ENCODE peak calls at places on chromosome 4, in six cellular contexts. W is ovary; C is kidney; Q is brain microvascular endothelial cell; I is lower leg skin; S is CD4-positive, CD25-positive, alpha-beta regulatory T cell. J is an unnamed sample.
A peak's percentile ranks its signal among the peaks of the same experiment; 100 is the strongest.

GRCh38 chr4:151675366-151676060 is 85.3 kb downstream of the GATB start:
- DNase-seq in W (peak; percentile 52), C (no peak), Q (no peak), I (no peak), S (no peak), J (no peak)

GRCh38 chr4:158771776-158772175 is 3.0 kb downstream of the FNIP2 start:
- DNase-seq in W (no peak), C (no peak), Q (no peak), I (no peak), S (no peak), J (no peak)

GRCh38 chr4:82984459-82984858 is 26.2 kb downstream of the LIN54 start:
- DNase-seq in W (no peak), C (no peak), Q (peak; percentile 81), I (no peak), S (no peak), J (peak; percentile 13)

GRCh38 chr4:185061610-185062009 is 43.3 kb downstream of the HELT start:
- DNase-seq in W (no peak), C (no peak), Q (no peak), I (no peak), S (no peak), J (no peak)

GRCh38 chr4:103400405-103400804 is 202.3 kb upstream of the CENPE start:
- DNase-seq in W (no peak), C (no peak), Q (peak; percentile 70), I (no peak), S (no peak), J (peak; percentile 5)

GRCh38 chr4:123830920-123831319 is 434.3 kb downstream of the SPRY1 start:
- DNase-seq in W (no peak), C (no peak), Q (no peak), I (no peak), S (no peak), J (no peak)

GRCh38 chr4:40502936-40503335 is 126.7 kb downstream of the RBM47 start:
- DNase-seq in W (no peak), C (no peak), Q (no peak), I (no peak), S (no peak), J (no peak)

GRCh38 chr4:54050214-54050904 is 14.0 kb downstream of the CHIC2 start:
- DNase-seq in W (no peak), C (no peak), Q (no peak), I (no peak), S (no peak), J (no peak)

GRCh38 chr4:85756938-85757337 is 282.0 kb downstream of the ARHGAP24 start:
- DNase-seq in W (no peak), C (no peak), Q (peak; percentile 48), I (no peak), S (no peak), J (no peak)

GRCh38 chr4:107718351-107718965 is 1.6 kb downstream of the PAPSS1 start:
- DNase-seq in W (no peak), C (no peak), Q (no peak), I (no peak), S (no peak), J (no peak)

GRCh38 chr4:158729716-158730559 is 6.7 kb upstream of the PPID start:
- DNase-seq in W (peak; percentile 52), C (no peak), Q (peak; percentile 77), I (peak; percentile 63), S (peak; percentile 41), J (peak; percentile 24)

GRCh38 chr4:4455199-4455865 is 68.4 kb downstream of the NSG1 start:
- DNase-seq in W (no peak), C (no peak), Q (no peak), I (no peak), S (no peak), J (no peak)

GRCh38 chr4:84932462-84932861 is 34.0 kb downstream of the WDFY3 start:
- DNase-seq in W (no peak), C (no peak), Q (no peak), I (no peak), S (no peak), J (no peak)

GRCh38 chr4:88320780-88321373 is 36.5 kb upstream of the PPM1K start:
- DNase-seq in W (no peak), C (no peak), Q (peak; percentile 33), I (no peak), S (peak; percentile 17), J (no peak)

DNA sequence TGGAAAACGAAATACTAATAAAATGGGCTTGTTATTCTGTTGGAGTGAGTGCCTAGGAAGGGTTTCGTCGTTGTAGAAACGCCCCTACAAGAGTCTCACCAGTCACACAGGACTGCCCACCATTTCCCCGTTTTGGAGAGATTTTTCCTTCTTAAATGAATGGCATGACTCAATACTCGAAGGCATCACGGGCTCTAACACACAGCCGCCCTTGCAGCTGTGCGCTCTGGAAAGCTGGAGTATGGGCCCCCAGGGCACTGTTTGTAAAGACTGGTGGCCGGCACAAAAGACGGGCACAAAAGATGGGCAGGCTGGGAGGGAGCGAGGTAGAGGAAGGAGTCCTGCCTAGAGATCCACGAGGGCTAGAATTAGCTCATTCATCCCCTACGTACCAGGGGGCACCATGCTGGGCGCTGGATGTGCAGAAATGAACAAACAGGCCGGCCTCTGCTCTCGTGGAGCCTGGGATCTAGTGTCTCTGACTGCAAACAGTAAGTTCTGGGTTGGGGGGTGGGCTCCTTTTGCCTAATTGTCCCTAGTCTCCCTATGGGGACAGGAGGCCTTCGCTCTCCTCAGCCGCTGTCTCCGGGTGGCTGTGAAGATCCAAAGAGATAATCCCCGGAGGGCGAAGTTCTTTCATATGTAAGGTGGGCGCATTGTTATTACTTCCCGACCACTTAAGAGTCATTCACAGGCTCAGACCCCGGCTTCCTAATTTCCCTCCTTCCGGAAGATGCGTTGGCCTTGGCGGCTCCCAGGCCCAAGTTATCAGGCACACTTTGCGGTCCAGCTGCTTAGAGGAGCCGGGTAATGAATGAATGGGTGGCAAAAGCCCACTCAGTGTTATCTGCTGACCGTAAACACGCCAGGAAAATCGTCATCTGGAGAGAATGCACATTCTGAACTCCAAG is 1.1 kb upstream of the SFRP2 start:
- DNase-seq in W (no peak), C (peak; percentile 51), Q (no peak), I (no peak), S (peak; percentile 13), J (no peak)
- H3K4me3 ChIP-seq in W (no peak overlapping the region), C (no peak overlapping the region), Q (no peak overlapping the region), I (no peak overlapping the region), S (no peak overlapping the region), J (peak overlapping the region; percentile 46)

GRCh38 chr4:2290488-2290887 is 28.6 kb upstream of the MXD4 start:
- DNase-seq in W (no peak), C (peak; percentile 71), Q (no peak), I (no peak), S (no peak), J (no peak)

GRCh38 chr4:2289955-2290333 is 28.0 kb upstream of the MXD4 start:
- DNase-seq in W (no peak), C (no peak), Q (no peak), I (no peak), S (no peak), J (no peak)

GRCh38 chr4:2290974-2291704 is 29.2 kb upstream of the MXD4 start:
- DNase-seq in W (no peak), C (peak; percentile 71), Q (no peak), I (no peak), S (peak; percentile 80), J (no peak)

GRCh38 chr4:2292679-2293108 is 30.8 kb upstream of the MXD4 start:
- DNase-seq in W (no peak), C (no peak), Q (no peak), I (no peak), S (no peak), J (no peak)

DNA sequence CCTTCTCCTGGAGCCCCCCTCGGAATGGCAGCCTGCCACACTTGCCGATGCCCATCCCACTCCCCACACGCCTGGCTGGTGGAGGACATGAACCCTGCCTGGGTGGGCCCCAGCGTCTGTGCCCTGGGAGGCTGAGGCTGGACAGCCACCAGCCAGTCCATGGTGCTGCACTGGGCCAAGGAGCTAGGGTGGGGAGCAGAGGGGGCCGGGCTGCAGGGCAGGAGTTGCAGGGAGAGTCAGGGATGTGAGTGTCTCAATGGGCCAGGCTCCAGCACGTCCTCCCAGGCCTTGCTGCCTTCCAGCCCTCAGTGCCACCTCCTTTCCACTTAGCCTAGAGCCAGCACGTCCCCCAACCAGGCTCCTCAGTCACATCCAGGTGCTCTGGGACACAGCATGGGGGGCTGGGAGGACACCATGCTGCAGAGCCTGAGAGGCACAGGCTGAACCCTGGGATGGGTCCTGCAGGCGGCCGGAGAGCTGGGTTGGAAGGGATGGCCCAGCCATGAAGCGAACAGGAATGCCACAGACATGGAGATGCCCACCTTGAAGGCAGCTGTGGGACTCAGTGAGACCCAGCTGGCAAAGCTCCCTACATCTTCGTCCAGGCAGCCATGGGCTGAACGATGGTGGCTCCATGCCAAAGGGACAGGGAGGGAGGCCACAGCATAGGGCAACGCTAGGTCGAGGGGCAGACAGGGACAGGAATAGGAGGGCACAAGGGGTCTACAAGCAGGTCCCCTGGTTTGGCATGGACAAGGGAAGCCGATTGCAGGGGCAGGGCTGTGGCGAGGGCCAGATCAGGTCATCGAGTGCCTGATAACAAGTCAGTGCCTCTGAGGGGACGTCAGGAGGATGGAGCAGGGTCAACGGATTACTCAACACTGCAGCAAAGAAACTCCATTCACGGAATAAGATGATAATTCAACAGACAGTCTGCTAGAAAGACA is 30.1 kb upstream of the MXD4 start:
- DNase-seq in W (no peak), C (peak; percentile 72), Q (no peak), I (no peak), S (no peak), J (no peak)
- H3K4me3 ChIP-seq in W (no peak overlapping the region), C (no peak overlapping the region), Q (no peak overlapping the region), I (no peak overlapping the region), S (no peak overlapping the region), J (no peak overlapping the region)

DNA sequence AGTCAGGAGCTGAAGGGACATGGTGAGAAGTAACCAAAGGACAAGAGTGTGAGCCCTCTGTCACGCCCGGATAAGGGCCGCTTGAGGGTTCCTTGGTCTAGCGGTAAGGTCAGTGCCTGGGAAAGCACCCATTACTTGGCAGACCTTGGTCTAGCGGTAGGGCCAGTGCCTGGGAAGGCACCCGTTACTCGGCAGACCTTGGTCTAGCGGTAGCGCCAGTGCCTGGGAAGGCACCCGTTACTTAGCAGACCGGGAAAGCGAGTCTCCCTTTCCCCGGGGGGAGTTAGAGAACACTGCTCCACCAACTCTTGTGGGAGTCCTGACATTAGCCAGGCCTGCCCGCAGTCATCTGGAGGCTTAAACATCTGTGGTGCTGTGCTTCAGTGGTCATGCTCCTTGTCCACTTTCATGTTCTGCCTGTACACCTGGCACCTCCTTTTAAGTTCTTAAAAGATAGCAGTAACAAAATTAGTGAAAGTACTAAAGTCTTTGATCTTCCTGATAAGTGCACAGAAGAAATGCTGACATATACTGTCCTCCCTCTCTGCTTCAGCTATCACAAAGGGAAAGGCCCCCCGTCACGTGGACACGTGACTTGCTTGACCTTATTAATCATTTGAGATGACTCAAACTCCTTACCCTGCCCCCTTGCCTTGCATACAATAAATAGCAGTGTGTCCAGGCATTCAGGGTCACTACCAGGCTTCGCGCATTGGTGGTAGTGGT is 9.4 kb upstream of the SEC24B start:
- DNase-seq in W (no peak), C (no peak), Q (no peak), I (no peak), S (no peak), J (no peak)
- H3K4me3 ChIP-seq in W (no peak overlapping the region), C (no peak overlapping the region), Q (no peak overlapping the region), I (no peak overlapping the region), S (no peak overlapping the region), J (no peak overlapping the region)

DNA sequence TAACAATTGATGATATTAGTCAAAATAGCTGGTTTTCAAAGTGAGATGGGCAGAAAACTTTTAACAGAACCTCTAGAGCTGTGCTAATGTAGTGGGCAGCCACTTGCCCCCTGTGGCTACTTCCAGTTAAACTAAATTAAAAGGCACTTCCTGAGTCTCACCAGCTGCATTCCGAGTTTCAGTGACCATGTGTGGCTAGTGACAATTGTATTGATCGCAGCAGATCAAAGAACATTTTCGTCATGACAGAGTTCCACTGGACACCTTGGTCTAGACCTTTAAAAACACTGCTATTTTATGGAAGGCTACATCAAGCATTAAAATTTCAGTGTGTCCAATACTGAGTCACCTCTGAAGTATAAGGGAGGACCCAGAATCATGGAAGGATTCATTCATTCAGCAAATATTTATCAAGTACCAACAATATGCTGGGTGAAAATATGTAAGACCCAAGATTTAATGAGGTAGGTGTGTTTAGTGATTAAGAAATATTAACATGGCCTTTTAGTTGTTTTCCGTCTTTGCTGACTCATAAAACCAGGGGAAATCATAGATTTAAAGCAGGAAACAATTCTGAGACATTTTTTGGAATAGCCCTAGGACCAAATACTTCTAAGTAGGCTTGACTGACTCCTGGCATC is 5.1 kb upstream of the FAT1 start:
- DNase-seq in W (no peak), C (no peak), Q (no peak), I (no peak), S (no peak), J (no peak)
- H3K4me3 ChIP-seq in W (no peak overlapping the region), C (no peak overlapping the region), Q (no peak overlapping the region), I (no peak overlapping the region), S (no peak overlapping the region), J (no peak overlapping the region)

J was measured in skeletal muscle cell.